ENCODE peak calls at places on chromosome 3, in nine cellular contexts. X, T, U, Y, N, A, R, K and Z are unnamed samples.

GRCh38 chr3:31043184-31043819 is 148.8 kb upstream of the GADL1 start:
- DNase-seq in A (no peak), X (no peak), R (no peak), Y (no peak), N (peak), K (no peak), U (no peak), T (no peak), Z (no peak)

GRCh38 chr3:23590424-23590823 is 215.3 kb upstream of the UBE2E1 start:
- DNase-seq in K (no peak), N (no peak), T (no peak), A (no peak), X (no peak), R (no peak), Y (no peak), U (no peak), Z (no peak)

GRCh38 chr3:29453278-29453961 is 172.5 kb downstream of the RBMS3 start:
- DNase-seq in N (no peak), R (peak), X (no peak), K (no peak), T (no peak), Y (peak), A (peak), U (peak), Z (peak)

GRCh38 chr3:8712045-8712870 is 21.3 kb upstream of the CAV3 start:
- DNase-seq in X (no peak), R (no peak), T (no peak), U (no peak), Y (no peak), A (no peak), N (peak), K (no peak), Z (no peak)

GRCh38 chr3:56855856-56856538 is 54.2 kb upstream of the ARHGEF3 start:
- DNase-seq in T (peak), K (peak), U (peak), R (peak), A (peak), N (peak), Y (no peak), X (peak), Z (peak)

GRCh38 chr3:123764642-123765041 is 119.5 kb downstream of the MYLK start:
- DNase-seq in U (no peak), X (no peak), A (no peak), T (no peak), R (no peak), N (no peak), K (no peak), Y (no peak), Z (no peak)

GRCh38 chr3:60912876-60913275 is 338.4 kb downstream of the FHIT start:
- DNase-seq in N (no peak), R (no peak), X (no peak), K (no peak), A (no peak), U (no peak), Y (no peak), T (no peak), Z (no peak)

GRCh38 chr3:121786485-121786884 is 36.9 kb upstream of the GOLGB1 start:
- DNase-seq in Y (no peak), X (no peak), T (no peak), A (no peak), K (no peak), N (peak), R (no peak), U (no peak), Z (no peak)

GRCh38 chr3:159499031-159499793 is 489.4 kb upstream of the IL12A start:
- DNase-seq in Y (no peak), A (no peak), T (no peak), U (no peak), K (no peak), R (no peak), X (no peak), N (peak), Z (no peak)

GRCh38 chr3:64546856-64547255 is 140.9 kb downstream of the ADAMTS9 start:
- DNase-seq in T (no peak), N (no peak), A (no peak), U (no peak), R (no peak), Y (no peak), K (no peak), X (no peak), Z (no peak)

GRCh38 chr3:127439621-127440020 is 150.9 kb downstream of the TPRA1 start:
- DNase-seq in X (no peak), N (no peak), R (no peak), Y (no peak), K (no peak), U (no peak), A (no peak), T (no peak), Z (no peak)

GRCh38 chr3:197031315-197032285 is 2.0 kb upstream of the MELTF start:
- DNase-seq in N (peak), Y (no peak), K (no peak), A (peak), T (no peak), X (peak), R (peak), U (no peak), Z (no peak)

GRCh38 chr3:26628915-26629314 is 6.3 kb downstream of the LRRC3B start:
- DNase-seq in K (no peak), R (no peak), U (no peak), Y (no peak), N (no peak), T (no peak), X (no peak), A (no peak), Z (no peak)

GRCh38 chr3:52527732-52528595 is 5.7 kb downstream of the NT5DC2 start:
- DNase-seq in X (peak), N (no peak), T (no peak), U (no peak), A (peak), R (no peak), K (no peak), Y (peak), Z (no peak)

GRCh38 chr3:80213076-80213475 is 445.3 kb upstream of the ROBO1 start:
- DNase-seq in Y (no peak), N (no peak), A (no peak), K (no peak), U (no peak), X (no peak), R (no peak), T (no peak), Z (peak)

GRCh38 chr3:45972534-45973402 is 22.9 kb downstream of the FYCO1 start:
- DNase-seq in T (no peak), N (peak), X (peak), Y (no peak), A (no peak), K (no peak), U (no peak), R (no peak), Z (no peak)

GRCh38 chr3:31946484-31947081 is 34.5 kb downstream of the OSBPL10 start:
- DNase-seq in A (no peak), R (no peak), U (no peak), K (no peak), T (no peak), Y (no peak), N (no peak), X (no peak), Z (no peak)

GRCh38 chr3:194840661-194841514 is 155.2 kb downstream of the FAM43A start:
- DNase-seq in A (no peak), T (no peak), K (no peak), U (no peak), Y (no peak), R (no peak), N (peak), X (no peak), Z (no peak)

GRCh38 chr3:114624676-114625181 is 330.9 kb downstream of the TIGIT start:
- DNase-seq in K (no peak), X (peak), A (peak), N (peak), T (no peak), U (peak), Y (peak), R (peak), Z (no peak)

GRCh38 chr3:13565581-13566461 is 16.9 kb downstream of the FBLN2 start:
- DNase-seq in X (no peak), K (no peak), U (no peak), T (no peak), N (no peak), Y (no peak), R (no peak), A (peak), Z (no peak)

GRCh38 chr3:56899851-56900250 is 98.1 kb upstream of the ARHGEF3 start:
- DNase-seq in A (no peak), T (no peak), R (no peak), K (no peak), N (no peak), Y (no peak), U (no peak), X (no peak), Z (no peak)

GRCh38 chr3:43379343-43379742 is 93.0 kb downstream of the SNRK start:
- DNase-seq in A (no peak), N (peak), U (no peak), R (no peak), X (peak), Y (no peak), K (no peak), T (no peak), Z (no peak)

GRCh38 chr3:48661501-48662139 is 1.1 kb downstream of the CELSR3 start:
- DNase-seq in U (peak), Y (peak), R (peak), A (peak), T (peak), X (peak), N (peak), K (peak), Z (no peak)

GRCh38 chr3:14369675-14370669 is 32.4 kb upstream of the SLC6A6 start:
- DNase-seq in Y (no peak), N (no peak), R (peak), T (no peak), X (no peak), A (peak), K (no peak), U (no peak), Z (no peak)

GRCh38 chr3:187678869-187679268 is 8.7 kb upstream of the SST start:
- DNase-seq in U (peak), X (no peak), R (peak), K (peak), Y (no peak), A (no peak), N (peak), T (peak), Z (peak)

GRCh38 chr3:24440764-24441464 is 53.7 kb downstream of the THRB start:
- DNase-seq in R (no peak), X (no peak), K (no peak), N (no peak), A (no peak), T (no peak), U (no peak), Y (no peak), Z (no peak)

GRCh38 chr3:112746675-112747276 is 99.9 kb downstream of the CD200R1L start:
- DNase-seq in T (no peak), X (peak), K (no peak), A (no peak), U (no peak), R (no peak), Y (no peak), N (peak), Z (no peak)

GRCh38 chr3:154602241-154602640 is 172.3 kb upstream of the GPR149 start:
- DNase-seq in Y (no peak), A (no peak), N (no peak), T (no peak), U (no peak), K (no peak), R (no peak), X (no peak), Z (no peak)

GRCh38 chr3:73603771-73604171 is 21.0 kb downstream of the PDZRN3 start:
- DNase-seq in U (no peak), R (no peak), A (no peak), K (no peak), T (no peak), X (peak), Y (no peak), N (peak), Z (no peak)

GRCh38 chr3:131914090-131914691 is 120.6 kb downstream of the CPNE4 start:
- DNase-seq in R (no peak), Y (no peak), X (no peak), A (no peak), T (no peak), U (no peak), K (no peak), N (no peak), Z (no peak)

GRCh38 chr3:192986399-192986798 is 68.7 kb upstream of the MB21D2 start:
- DNase-seq in T (no peak), K (no peak), U (no peak), X (no peak), A (no peak), N (peak), Y (no peak), R (no peak), Z (no peak)

GRCh38 chr3:147943265-147943945 is 534.2 kb downstream of the ZIC1 start:
- DNase-seq in N (peak), X (no peak), U (no peak), Y (no peak), R (no peak), T (no peak), K (no peak), A (no peak), Z (no peak)

GRCh38 chr3:174529298-174529697 is 329.8 kb upstream of the NAALADL2 start:
- DNase-seq in R (no peak), U (no peak), X (no peak), T (no peak), N (no peak), A (no peak), Y (no peak), K (no peak), Z (no peak)

GRCh38 chr3:114128826-114129225 is 50.0 kb downstream of the DRD3 start:
- DNase-seq in N (no peak), T (no peak), K (no peak), X (no peak), R (no peak), A (no peak), Y (no peak), U (no peak), Z (no peak)

GRCh38 chr3:182650568-182651128 is 142.7 kb upstream of the ATP11B start:
- DNase-seq in K (no peak), T (no peak), Y (no peak), R (no peak), U (no peak), X (no peak), N (no peak), A (no peak), Z (no peak)